ENCODE peak calls at places on chromosomes 16 and 17, in nine cellular contexts. D, N, W, I, J, A, P, C and R are unnamed samples.

GRCh38 chr17:1312261-1312870 is 32.9 kb downstream of the TRARG1 start:
- DNase-seq in D (no peak), J (no peak), I (no peak), C (no peak), P (no peak), A (no peak), N (no peak), W (peak; percentile 84), R (peak; percentile 33)

GRCh38 chr16:12775689-12776236 is 27.9 kb downstream of the CPPED1 start:
- DNase-seq in I (no peak), D (no peak), J (no peak), A (no peak), C (no peak), N (no peak), P (no peak), W (no peak), R (no peak)

GRCh38 chr17:17032131-17032692 is 10.0 kb upstream of the MPRIP start:
- DNase-seq in N (no peak), P (no peak), J (peak; percentile 95), I (peak; percentile 97), D (peak; percentile 57), C (peak; percentile 68), W (peak; percentile 18), A (no peak), R (peak; percentile 86)

GRCh38 chr17:31824771-31825360 is 34.2 kb downstream of the COPRS start:
- DNase-seq in I (no peak), D (no peak), J (no peak), W (no peak), C (no peak), A (no peak), P (no peak), N (no peak), R (no peak)

GRCh38 chr17:77864234-77865108 is 94.0 kb upstream of the TNRC6C start:
- DNase-seq in I (no peak), C (no peak), D (no peak), P (no peak), A (no peak), J (no peak), N (no peak), W (no peak), R (peak; percentile 21)

GRCh38 chr17:46818929-46819859 is 702 bp upstream of the WNT3 start:
- DNase-seq in N (no peak), D (no peak), I (no peak), W (peak; percentile 84), P (no peak), C (no peak), A (no peak), J (no peak), R (no peak)

GRCh38 chr17:9239821-9240658 is 218.7 kb downstream of the NTN1 start:
- DNase-seq in W (peak; percentile 74), I (peak; percentile 60), D (peak; percentile 82), N (peak; percentile 6), P (no peak), C (peak; percentile 82), A (no peak), J (peak; percentile 47), R (peak; percentile 75)

GRCh38 chr17:7703584-7704574 is 1.1 kb upstream of the EFNB3 start:
- DNase-seq in W (peak; percentile 92), C (peak; percentile 45), D (no peak), I (peak; percentile 49), P (no peak), A (no peak), J (peak; percentile 26), N (no peak), R (no peak)

GRCh38 chr16:19578378-19578851 is 22.9 kb downstream of the VPS35L start:
- DNase-seq in A (no peak), J (peak; percentile 78), C (no peak), P (no peak), I (peak; percentile 82), W (peak; percentile 32), N (no peak), D (no peak), R (no peak)

GRCh38 chr17:63831505-63831904 is 4.0 kb upstream of the FTSJ3 start:
- DNase-seq in J (no peak), W (no peak), N (no peak), P (no peak), D (no peak), I (no peak), A (no peak), C (no peak), R (no peak)

GRCh38 chr17:42266918-42267766 is 9.0 kb downstream of the STAT5B start:
- DNase-seq in D (no peak), J (peak; percentile 89), N (peak; percentile 76), P (no peak), C (no peak), A (peak; percentile 28), W (no peak), I (peak; percentile 87), R (no peak)

GRCh38 chr16:71311553-71312158 is 22.5 kb upstream of the CMTR2 start:
- DNase-seq in I (peak; percentile 6), N (no peak), D (no peak), C (peak; percentile 13), J (no peak), A (no peak), W (peak; percentile 87), P (no peak), R (no peak)

GRCh38 chr16:30187556-30187865 is 4.1 kb downstream of the CORO1A start:
- DNase-seq in I (no peak), D (no peak), A (no peak), W (no peak), J (no peak), N (no peak), C (no peak), P (no peak), R (no peak)
- TF ChIP-seq CTCF in I (no peak), D (no peak), A (no peak), W (no peak), J (no peak), N (no peak), C (peak; percentile 31), P (no peak), R (no peak)

GRCh38 chr17:55454906-55455474 is 33.4 kb upstream of the MMD start:
- DNase-seq in J (peak; percentile 46), A (peak; percentile 60), N (no peak), P (no peak), C (peak; percentile 26), D (no peak), W (no peak), I (peak; percentile 60), R (no peak)
- H3K27ac ChIP-seq in J (no peak overlapping the region), A (no peak overlapping the region), N (no peak overlapping the region), P (peak overlapping the region; percentile 45), C (no peak overlapping the region), D (no peak overlapping the region), W (no peak overlapping the region), I (peak overlapping the region; percentile 40), R (no peak overlapping the region)

GRCh38 chr16:28877642-28877975 is 679 bp upstream of the ATP2A1 start:
- DNase-seq in I (no peak), P (no peak), J (no peak), C (no peak), N (no peak), A (no peak), D (no peak), W (no peak), R (no peak)

GRCh38 chr16:28875134-28876015 is 2.9 kb upstream of the ATP2A1 start:
- DNase-seq in D (no peak), A (no peak), W (no peak), J (no peak), P (no peak), C (no peak), I (no peak), N (no peak), R (no peak)

GRCh38 chr16:28876016-28876659 is 2.1 kb upstream of the ATP2A1 start:
- DNase-seq in I (no peak), N (no peak), P (no peak), C (no peak), J (no peak), A (no peak), D (no peak), W (no peak), R (no peak)

GRCh38 chr16:28878083-28878926 is at the start of gene ATP2A1:
- DNase-seq in C (no peak), D (no peak), A (no peak), P (no peak), N (no peak), W (no peak), J (no peak), I (no peak), R (no peak)

DNA sequence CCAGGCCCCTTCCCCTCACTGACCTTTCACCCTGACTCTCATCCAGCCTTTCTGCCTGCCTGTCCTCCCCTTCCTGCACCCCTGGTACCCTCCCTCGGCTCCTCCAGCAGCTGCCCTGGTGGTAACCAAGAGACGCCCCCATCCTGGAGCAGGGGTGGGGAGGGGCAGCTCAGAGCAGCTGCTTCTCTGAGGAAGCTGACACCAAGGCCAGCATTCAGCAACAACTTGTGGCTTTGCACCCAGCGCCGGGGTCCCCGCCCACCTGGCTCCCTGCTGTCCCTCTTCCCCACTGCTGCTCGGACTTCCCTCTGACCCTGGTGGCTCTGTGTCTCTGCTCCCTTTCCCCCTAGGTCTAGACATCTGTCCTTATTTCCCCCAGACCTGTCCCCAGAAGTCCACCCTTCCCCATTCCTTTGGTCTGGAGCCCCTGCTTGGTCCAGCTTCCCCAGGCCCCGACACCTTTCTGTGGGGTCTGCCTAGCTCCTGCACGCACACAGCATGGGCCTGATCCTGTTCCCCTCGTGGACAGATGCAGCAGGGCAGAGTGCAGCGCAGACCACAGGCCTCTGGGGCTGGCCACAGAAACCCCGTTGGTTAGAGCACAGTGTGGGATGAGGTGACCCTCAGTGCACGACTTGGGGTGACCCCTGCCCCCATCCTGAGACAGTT is 1.2 kb upstream of the ATP2A1 start:
- DNase-seq in N (no peak), P (no peak), I (no peak), J (no peak), C (no peak), W (peak; percentile 33), D (no peak), A (no peak), R (no peak)
- TF ChIP-seq CTCF in N (no peak), P (no peak), I (no peak), J (no peak), C (no peak), W (no peak), D (no peak), A (no peak), R (no peak)

DNA sequence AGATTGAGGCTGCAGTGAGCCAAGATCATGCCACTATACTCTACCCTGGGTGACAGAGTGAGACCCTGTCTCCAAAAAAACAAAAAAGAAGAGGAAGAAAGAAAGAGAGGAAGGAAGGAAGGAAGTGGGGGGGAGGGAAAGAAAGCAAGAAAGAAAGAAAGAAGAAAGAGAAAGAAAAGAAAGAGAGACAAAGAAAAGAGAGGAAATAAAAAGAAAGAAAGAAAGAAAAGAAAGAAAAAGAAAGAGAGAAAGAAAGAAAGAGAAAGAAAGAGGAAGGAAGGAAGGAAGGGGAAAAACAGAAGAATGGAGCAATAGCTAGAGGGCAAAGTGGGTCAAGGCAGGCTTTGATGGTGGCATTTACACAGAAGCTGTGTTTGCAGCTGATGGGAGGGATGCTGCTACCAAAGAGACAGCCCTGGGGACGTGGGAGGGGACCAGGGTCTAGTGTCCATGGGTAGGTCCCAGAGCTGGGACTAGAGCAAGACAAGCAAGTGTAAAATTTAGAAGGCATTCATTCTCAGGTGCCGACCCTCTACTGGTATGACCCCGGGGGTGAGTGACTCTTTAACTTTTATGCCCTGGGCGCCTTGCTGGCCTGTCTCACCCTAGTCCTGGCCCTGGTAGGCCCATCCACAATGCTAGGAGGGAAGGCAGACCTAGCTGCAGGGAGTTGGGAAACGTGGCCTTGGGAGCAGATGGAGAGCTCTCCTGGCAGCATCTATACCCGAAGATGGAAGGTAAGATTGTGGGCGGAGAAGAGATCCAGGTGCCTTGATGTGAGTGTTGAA is 2.0 kb upstream of the CES3 start:
- DNase-seq in W (no peak), I (no peak), J (no peak), C (no peak), N (no peak), D (no peak), P (no peak), A (no peak), R (no peak)
- H3K27ac ChIP-seq in W (no peak overlapping the region), I (no peak overlapping the region), J (no peak overlapping the region), C (no peak overlapping the region), N (no peak overlapping the region), D (no peak overlapping the region), P (no peak overlapping the region), A (no peak overlapping the region), R (no peak overlapping the region)

GRCh38 chr16:85416267-85417109 is 196.6 kb upstream of the GSE1 start:
- DNase-seq in C (peak; percentile 59), W (peak; percentile 63), A (no peak), J (no peak), N (peak; percentile 58), I (no peak), D (peak; percentile 60), P (no peak), R (peak; percentile 95)
- TF ChIP-seq CTCF in C (peak; percentile 53), W (peak; percentile 67), A (peak; percentile 89), J (peak; percentile 29), N (peak; percentile 99), I (peak; percentile 62), D (peak; percentile 69), P (peak; percentile 68), R (peak; percentile 68)